ENCODE peak calls at places on chromosomes 4 and X, in five cellular contexts. U is GM12878, N is K562, B is HepG2, C is H1. Z is an unnamed sample.

GRCh38 chr4:8560265-8561047 is 19.7 kb upstream of the GPR78 start:
- DNase-seq in U (no peak), N (no peak), B (no peak), C (no peak), Z (no peak)

GRCh38 chr4:55553442-55553841 is 6.7 kb upstream of the CLOCK start:
- DNase-seq in U (no peak), N (no peak), B (peak), C (no peak), Z (no peak)

GRCh38 chr4:153788419-153789276 is at the start of gene SFRP2:
- DNase-seq in U (no peak), N (no peak), B (no peak), C (peak), Z (no peak)

GRCh38 chr4:92305148-92305877 is 1.5 kb downstream of the GRID2 start:
- DNase-seq in U (no peak), N (no peak), B (no peak), C (peak), Z (peak)

GRCh38 chr4:52837716-52838558 is 24.2 kb upstream of the RASL11B start:
- DNase-seq in U (no peak), N (no peak), B (peak), C (no peak), Z (no peak)

GRCh38 chrX:135432453-135432852 is 10.7 kb downstream of the SMIM10L2A start:
- DNase-seq in U (no peak), N (no peak), B (no peak), C (no peak), Z (no peak)

GRCh38 chr4:87093443-87094123 is 126.8 kb downstream of the KLHL8 start:
- DNase-seq in U (peak), N (peak), B (peak), C (no peak), Z (peak)

GRCh38 chr4:10589308-10589707 is 95.3 kb downstream of the CLNK start:
- DNase-seq in U (no peak), N (no peak), B (no peak), C (no peak), Z (no peak)

DNA sequence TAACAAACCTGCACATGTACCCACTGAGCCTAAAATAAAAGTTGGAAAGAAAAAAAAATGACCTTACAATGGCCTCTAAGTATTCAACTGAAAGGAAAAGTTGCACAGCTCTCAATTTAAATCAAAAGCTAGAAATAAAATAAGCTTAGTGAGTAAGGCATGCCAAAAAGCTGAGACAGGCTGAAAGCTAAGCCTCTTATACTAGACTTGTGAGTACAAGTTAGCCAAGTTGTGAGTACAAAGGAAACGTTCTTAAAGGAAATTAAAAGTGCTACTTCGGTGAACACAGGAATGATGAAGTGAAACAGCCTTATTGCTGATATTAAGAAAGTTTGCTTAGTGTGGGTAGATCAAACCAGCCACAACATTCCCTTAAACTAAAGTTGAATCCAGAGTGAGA is 707.9 kb upstream of the PITX2 start:
- DNase-seq in U (no peak), N (no peak), B (no peak), C (no peak), Z (no peak)
- TF ChIP-seq SIN3A in U (no peak), N (no peak), B (no peak), C (no peak), Z (no peak)

GRCh38 chr4:2266821-2267220 is 4.9 kb upstream of the MXD4 start:
- DNase-seq in U (no peak), N (no peak), B (no peak), C (no peak), Z (no peak)

GRCh38 chr4:2266181-2266580 is 4.3 kb upstream of the MXD4 start:
- DNase-seq in U (no peak), N (no peak), B (no peak), C (no peak), Z (no peak)

GRCh38 chr4:2263701-2264321 is 1.9 kb upstream of the MXD4 start:
- DNase-seq in U (no peak), N (no peak), B (no peak), C (no peak), Z (no peak)

GRCh38 chr4:2264481-2265041 is 2.7 kb upstream of the MXD4 start:
- DNase-seq in U (no peak), N (no peak), B (no peak), C (no peak), Z (no peak)

GRCh38 chr4:2265113-2266110 is 3.5 kb upstream of the MXD4 start:
- DNase-seq in U (no peak), N (no peak), B (no peak), C (no peak), Z (no peak)
- H2AFZ ChIP-seq in U (no peak), N (no peak), B (no peak), C (no peak), Z (no peak)

GRCh38 chr4:161317000-161317399 is 846.8 kb downstream of the FSTL5 start:
- DNase-seq in U (no peak), N (no peak), B (no peak), C (no peak), Z (no peak)
- TF ChIP-seq POLR2A in U (no peak), N (no peak), B (no peak), C (no peak), Z (no peak)

GRCh38 chr4:90495211-90495610 is 368.0 kb downstream of the CCSER1 start:
- DNase-seq in U (no peak), N (no peak), B (no peak), C (no peak), Z (no peak)

GRCh38 chr4:90503677-90504076 is 376.5 kb downstream of the CCSER1 start:
- DNase-seq in U (no peak), N (no peak), B (no peak), C (no peak), Z (no peak)

GRCh38 chr4:90495936-90496335 is 368.7 kb downstream of the CCSER1 start:
- DNase-seq in U (no peak), N (no peak), B (no peak), C (no peak), Z (no peak)

DNA sequence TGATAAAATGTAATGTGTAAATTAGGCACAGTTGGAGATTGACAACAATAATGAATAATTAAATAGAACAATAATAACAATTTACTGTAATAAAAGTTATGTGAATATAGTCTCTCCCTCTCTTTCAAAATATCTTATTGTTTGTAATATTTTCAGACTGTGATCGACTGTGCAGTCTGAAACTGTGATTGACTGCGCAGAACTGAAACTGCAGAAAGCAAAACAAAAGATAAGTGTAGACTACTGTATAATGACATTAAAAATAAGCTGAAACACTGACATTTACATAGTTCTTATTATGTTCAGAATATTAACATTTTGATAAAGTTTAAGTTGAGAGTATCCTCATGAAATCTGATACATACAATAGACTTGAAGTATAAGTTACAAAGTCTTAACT is 371.0 kb downstream of the CCSER1 start:
- DNase-seq in U (no peak), N (no peak), B (no peak), C (no peak), Z (no peak)
- TF ChIP-seq SIN3A in U (no peak), N (no peak), B (no peak), C (no peak), Z (no peak)

DNA sequence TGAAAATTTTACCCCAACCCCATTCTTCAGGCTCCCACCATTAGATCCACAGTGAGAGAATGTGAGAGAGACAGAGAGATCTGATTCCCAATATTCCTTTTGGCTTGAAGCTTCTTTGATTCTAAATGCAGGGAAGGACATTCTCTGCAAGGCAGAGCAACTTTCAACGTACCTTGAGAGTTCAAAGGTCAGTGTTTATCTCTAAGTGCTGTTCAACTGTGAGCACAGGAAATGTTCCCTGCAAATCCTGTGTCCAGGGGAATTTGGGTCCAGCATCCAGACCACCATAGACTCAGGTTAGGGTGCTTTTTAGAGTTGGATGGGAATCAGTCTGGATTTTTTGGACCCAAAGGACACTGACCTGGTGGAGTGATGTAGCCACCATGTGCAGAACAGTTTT is 97.4 kb downstream of the NHS start:
- DNase-seq in U (no peak), N (no peak), B (no peak), C (no peak), Z (no peak)
- H2AFZ ChIP-seq in U (no peak), N (no peak), B (no peak), C (no peak), Z (no peak)

GRCh38 chrX:101388604-101389003 is 2.2 kb upstream of the RPL36A start:
- DNase-seq in U (no peak), N (no peak), B (no peak), C (no peak), Z (no peak)
- TF ChIP-seq POLR2A in U (no peak), N (no peak), B (no peak), C (no peak), Z (no peak)

DNA sequence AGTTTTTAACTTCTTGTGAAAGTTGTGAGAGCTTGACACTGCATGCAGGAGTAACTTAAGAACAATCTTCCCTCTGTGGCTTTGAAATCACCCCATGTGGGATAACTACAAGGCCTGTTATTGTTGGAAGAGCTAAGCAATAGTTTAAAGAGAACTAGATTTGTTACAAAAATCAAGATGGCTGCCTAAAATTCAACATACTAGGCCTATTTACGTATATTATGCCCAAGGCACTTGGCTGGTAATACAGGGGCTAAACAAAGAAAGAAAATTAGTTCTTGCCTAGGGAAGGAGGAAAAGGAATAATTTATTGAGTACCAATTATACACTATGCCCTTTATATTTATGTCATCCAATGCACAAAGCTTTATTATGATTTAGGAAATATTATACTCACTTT is 36.1 kb downstream of the DMD start:
- DNase-seq in U (no peak), N (no peak), B (no peak), C (no peak), Z (no peak)
- TF ChIP-seq SIN3A in U (no peak), N (no peak), B (no peak), C (no peak), Z (no peak)

DNA sequence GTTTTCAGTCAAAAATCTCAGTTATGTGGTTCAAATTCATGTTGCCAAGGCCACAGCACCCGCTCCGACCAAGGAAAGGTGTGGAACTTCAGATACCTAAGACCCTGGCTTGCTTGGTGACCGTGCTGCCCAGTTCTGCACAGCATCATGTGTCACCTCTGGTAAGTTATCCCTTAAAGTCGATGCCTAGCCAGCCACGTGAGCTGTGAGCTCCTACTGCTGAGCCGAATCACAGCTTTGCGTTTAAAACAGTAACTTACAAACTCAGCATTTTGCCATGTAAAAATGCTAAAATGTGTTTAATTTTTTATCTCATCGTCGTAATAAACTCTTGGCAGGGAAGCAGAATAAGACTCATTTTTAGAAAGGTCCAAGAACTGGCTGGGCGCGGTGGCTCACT is 5.3 kb downstream of the TMEM271 start:
- DNase-seq in U (no peak), N (no peak), B (no peak), C (no peak), Z (no peak)
- H2AFZ ChIP-seq in U (no peak), N (no peak), B (no peak), C (no peak), Z (no peak)